ENCODE peak calls at places on chromosomes 5 and 9, in seven cellular contexts. One of them, this sample, is unnamed.

GRCh38 chr9:110452227-110452801 is 114.7 kb upstream of the TXNDC8 start:
- DNase-seq in GM23338: peak
- DNase-seq in neural progenitor cell: peak
- DNase-seq in GM23248: peak
- DNase-seq in HCT116: no peak
- DNase-seq in OCI-LY7: peak
- DNase-seq in MM.1S: peak
- DNase-seq in this sample: peak

GRCh38 chr9:138043411-138044345 is 166.1 kb downstream of the CACNA1B start:
- DNase-seq in GM23338: no peak
- DNase-seq in neural progenitor cell: no peak
- DNase-seq in GM23248: no peak
- DNase-seq in HCT116: no peak
- DNase-seq in OCI-LY7: no peak
- DNase-seq in MM.1S: no peak
- DNase-seq in this sample: no peak

GRCh38 chr9:2180171-2180570 is 165.0 kb downstream of the SMARCA2 start:
- DNase-seq in GM23338: peak
- DNase-seq in neural progenitor cell: peak
- DNase-seq in GM23248: peak
- DNase-seq in HCT116: no peak
- DNase-seq in OCI-LY7: no peak
- DNase-seq in MM.1S: no peak
- DNase-seq in this sample: no peak

GRCh38 chr5:129094924-129095797 is 612 bp downstream of the ISOC1 start:
- DNase-seq in GM23338: peak
- DNase-seq in neural progenitor cell: peak
- DNase-seq in GM23248: peak
- DNase-seq in HCT116: no peak
- DNase-seq in OCI-LY7: peak
- DNase-seq in MM.1S: peak
- DNase-seq in this sample: peak

GRCh38 chr5:166909040-166909439 is 1382.4 kb upstream of the WWC1 start:
- DNase-seq in GM23338: no peak
- DNase-seq in neural progenitor cell: no peak
- DNase-seq in GM23248: no peak
- DNase-seq in HCT116: no peak
- DNase-seq in OCI-LY7: no peak
- DNase-seq in MM.1S: no peak
- DNase-seq in this sample: peak

GRCh38 chr9:130845254-130845653 is 10.2 kb downstream of the ABL1 start:
- DNase-seq in GM23338: no peak
- DNase-seq in neural progenitor cell: no peak
- DNase-seq in GM23248: no peak
- DNase-seq in HCT116: no peak
- DNase-seq in OCI-LY7: no peak
- DNase-seq in MM.1S: no peak
- DNase-seq in this sample: no peak

GRCh38 chr5:143023447-143024096 is 253.4 kb downstream of the ARHGAP26 start:
- DNase-seq in GM23338: peak
- DNase-seq in neural progenitor cell: peak
- DNase-seq in GM23248: peak
- DNase-seq in HCT116: no peak
- DNase-seq in OCI-LY7: no peak
- DNase-seq in MM.1S: no peak
- DNase-seq in this sample: no peak

GRCh38 chr5:59390074-59390659 is 503.4 kb downstream of the PDE4D start:
- DNase-seq in GM23338: peak
- DNase-seq in neural progenitor cell: peak
- DNase-seq in GM23248: peak
- DNase-seq in HCT116: no peak
- DNase-seq in OCI-LY7: peak
- DNase-seq in MM.1S: peak
- DNase-seq in this sample: no peak

GRCh38 chr5:135745897-135746500 is 88.5 kb upstream of the SLC25A48 start:
- DNase-seq in GM23338: peak
- DNase-seq in neural progenitor cell: no peak
- DNase-seq in GM23248: no peak
- DNase-seq in HCT116: no peak
- DNase-seq in OCI-LY7: no peak
- DNase-seq in MM.1S: no peak
- DNase-seq in this sample: no peak

GRCh38 chr5:57445006-57445714 is 37.5 kb downstream of the ACTBL2 start:
- DNase-seq in GM23338: no peak
- DNase-seq in neural progenitor cell: no peak
- DNase-seq in GM23248: no peak
- DNase-seq in HCT116: no peak
- DNase-seq in OCI-LY7: no peak
- DNase-seq in MM.1S: no peak
- DNase-seq in this sample: no peak

GRCh38 chr9:120892177-120892747 is 15.3 kb upstream of the PHF19 start:
- DNase-seq in GM23338: no peak
- DNase-seq in neural progenitor cell: no peak
- DNase-seq in GM23248: no peak
- DNase-seq in HCT116: no peak
- DNase-seq in OCI-LY7: no peak
- DNase-seq in MM.1S: no peak
- DNase-seq in this sample: no peak

GRCh38 chr9:128073260-128073886 is 5.3 kb downstream of the SLC25A25 start:
- DNase-seq in GM23338: no peak
- DNase-seq in neural progenitor cell: no peak
- DNase-seq in GM23248: peak
- DNase-seq in HCT116: no peak
- DNase-seq in OCI-LY7: no peak
- DNase-seq in MM.1S: no peak
- DNase-seq in this sample: no peak

GRCh38 chr5:98796197-98796972 is 22.9 kb downstream of the RGMB start:
- DNase-seq in GM23338: peak
- DNase-seq in neural progenitor cell: peak
- DNase-seq in GM23248: peak
- DNase-seq in HCT116: no peak
- DNase-seq in OCI-LY7: peak
- DNase-seq in MM.1S: peak
- DNase-seq in this sample: peak

GRCh38 chr5:178483620-178484019 is 106.6 kb downstream of the COL23A1 start:
- DNase-seq in GM23338: no peak
- DNase-seq in neural progenitor cell: no peak
- DNase-seq in GM23248: no peak
- DNase-seq in HCT116: no peak
- DNase-seq in OCI-LY7: peak
- DNase-seq in MM.1S: peak
- DNase-seq in this sample: no peak

GRCh38 chr9:127796225-127796813 is 6.4 kb upstream of the FPGS start:
- DNase-seq in GM23338: no peak
- DNase-seq in neural progenitor cell: no peak
- DNase-seq in GM23248: peak
- DNase-seq in HCT116: no peak
- DNase-seq in OCI-LY7: peak
- DNase-seq in MM.1S: peak
- DNase-seq in this sample: peak

GRCh38 chr9:122379340-122379739 is 8.5 kb downstream of the PTGS1 start:
- DNase-seq in GM23338: peak
- DNase-seq in neural progenitor cell: no peak
- DNase-seq in GM23248: peak
- DNase-seq in HCT116: no peak
- DNase-seq in OCI-LY7: peak
- DNase-seq in MM.1S: peak
- DNase-seq in this sample: no peak

GRCh38 chr5:122805481-122805880 is 30.6 kb downstream of the SNX2 start:
- DNase-seq in GM23338: no peak
- DNase-seq in neural progenitor cell: no peak
- DNase-seq in GM23248: peak
- DNase-seq in HCT116: no peak
- DNase-seq in OCI-LY7: no peak
- DNase-seq in MM.1S: no peak
- DNase-seq in this sample: no peak

GRCh38 chr9:120403543-120403856 is 176.5 kb downstream of the CDK5RAP2 start:
- DNase-seq in GM23338: no peak
- DNase-seq in neural progenitor cell: no peak
- DNase-seq in GM23248: no peak
- DNase-seq in HCT116: no peak
- DNase-seq in OCI-LY7: no peak
- DNase-seq in MM.1S: no peak
- DNase-seq in this sample: no peak

GRCh38 chr5:32709789-32710334 is 1.3 kb upstream of the NPR3 start:
- DNase-seq in GM23338: peak
- DNase-seq in neural progenitor cell: peak
- DNase-seq in GM23248: peak
- DNase-seq in HCT116: peak
- DNase-seq in OCI-LY7: no peak
- DNase-seq in MM.1S: peak
- DNase-seq in this sample: peak

GRCh38 chr5:178428341-178429155 is 161.6 kb downstream of the COL23A1 start:
- DNase-seq in GM23338: no peak
- DNase-seq in neural progenitor cell: peak
- DNase-seq in GM23248: no peak
- DNase-seq in HCT116: no peak
- DNase-seq in OCI-LY7: no peak
- DNase-seq in MM.1S: no peak
- DNase-seq in this sample: no peak

GRCh38 chr5:157594237-157594636 is 18.7 kb upstream of the ADAM19 start:
- DNase-seq in GM23338: no peak
- DNase-seq in neural progenitor cell: no peak
- DNase-seq in GM23248: no peak
- DNase-seq in HCT116: no peak
- DNase-seq in OCI-LY7: no peak
- DNase-seq in MM.1S: no peak
- DNase-seq in this sample: no peak

GRCh38 chr5:75611324-75612210 is at the start of gene ANKDD1B:
- DNase-seq in GM23338: peak
- DNase-seq in neural progenitor cell: peak
- DNase-seq in GM23248: peak
- DNase-seq in HCT116: no peak
- DNase-seq in OCI-LY7: no peak
- DNase-seq in MM.1S: no peak
- DNase-seq in this sample: peak
- H3K4me3 ChIP-seq in GM23338: peak
- H3K4me3 ChIP-seq in neural progenitor cell: peak
- H3K4me3 ChIP-seq in GM23248: peak
- H3K4me3 ChIP-seq in HCT116: no peak
- H3K4me3 ChIP-seq in OCI-LY7: no peak
- H3K4me3 ChIP-seq in MM.1S: no peak
- H3K4me3 ChIP-seq in this sample: peak

GRCh38 chr9:6239048-6239461 is 23.4 kb downstream of the IL33 start:
- DNase-seq in GM23338: no peak
- DNase-seq in neural progenitor cell: no peak
- DNase-seq in GM23248: no peak
- DNase-seq in HCT116: no peak
- DNase-seq in OCI-LY7: no peak
- DNase-seq in MM.1S: no peak
- DNase-seq in this sample: no peak

GRCh38 chr9:6237267-6237666 is 21.7 kb downstream of the IL33 start:
- DNase-seq in GM23338: no peak
- DNase-seq in neural progenitor cell: no peak
- DNase-seq in GM23248: no peak
- DNase-seq in HCT116: no peak
- DNase-seq in OCI-LY7: no peak
- DNase-seq in MM.1S: no peak
- DNase-seq in this sample: no peak

GRCh38 chr9:6243746-6244145 is 28.1 kb downstream of the IL33 start:
- DNase-seq in GM23338: no peak
- DNase-seq in neural progenitor cell: no peak
- DNase-seq in GM23248: peak
- DNase-seq in HCT116: no peak
- DNase-seq in OCI-LY7: no peak
- DNase-seq in MM.1S: no peak
- DNase-seq in this sample: peak

GRCh38 chr9:6234014-6234413 is 18.4 kb downstream of the IL33 start:
- DNase-seq in GM23338: no peak
- DNase-seq in neural progenitor cell: no peak
- DNase-seq in GM23248: no peak
- DNase-seq in HCT116: no peak
- DNase-seq in OCI-LY7: no peak
- DNase-seq in MM.1S: no peak
- DNase-seq in this sample: no peak

GRCh38 chr9:6239694-6240093 is 24.1 kb downstream of the IL33 start:
- DNase-seq in GM23338: no peak
- DNase-seq in neural progenitor cell: no peak
- DNase-seq in GM23248: no peak
- DNase-seq in HCT116: no peak
- DNase-seq in OCI-LY7: no peak
- DNase-seq in MM.1S: no peak
- DNase-seq in this sample: no peak
- TF ChIP-seq EZH2phosphoT487 in GM23338: no peak
- TF ChIP-seq EZH2phosphoT487 in neural progenitor cell: no peak
- TF ChIP-seq EZH2phosphoT487 in GM23248: no peak
- TF ChIP-seq EZH2phosphoT487 in HCT116: no peak
- TF ChIP-seq EZH2phosphoT487 in OCI-LY7: no peak
- TF ChIP-seq EZH2phosphoT487 in MM.1S: no peak
- TF ChIP-seq EZH2phosphoT487 in this sample: no peak

GRCh38 chr9:18692240-18692639 is 218.3 kb downstream of the ADAMTSL1 start:
- DNase-seq in GM23338: no peak
- DNase-seq in neural progenitor cell: no peak
- DNase-seq in GM23248: no peak
- DNase-seq in HCT116: no peak
- DNase-seq in OCI-LY7: no peak
- DNase-seq in MM.1S: no peak
- DNase-seq in this sample: no peak

GRCh38 chr9:18689881-18690280 is 215.9 kb downstream of the ADAMTSL1 start:
- DNase-seq in GM23338: no peak
- DNase-seq in neural progenitor cell: no peak
- DNase-seq in GM23248: no peak
- DNase-seq in HCT116: no peak
- DNase-seq in OCI-LY7: no peak
- DNase-seq in MM.1S: no peak
- DNase-seq in this sample: no peak

GRCh38 chr9:18684608-18685317 is 210.8 kb downstream of the ADAMTSL1 start:
- DNase-seq in GM23338: no peak
- DNase-seq in neural progenitor cell: no peak
- DNase-seq in GM23248: no peak
- DNase-seq in HCT116: no peak
- DNase-seq in OCI-LY7: no peak
- DNase-seq in MM.1S: no peak
- DNase-seq in this sample: no peak

GRCh38 chr9:18689166-18689565 is 215.2 kb downstream of the ADAMTSL1 start:
- DNase-seq in GM23338: no peak
- DNase-seq in neural progenitor cell: no peak
- DNase-seq in GM23248: no peak
- DNase-seq in HCT116: no peak
- DNase-seq in OCI-LY7: no peak
- DNase-seq in MM.1S: no peak
- DNase-seq in this sample: no peak

DNA sequence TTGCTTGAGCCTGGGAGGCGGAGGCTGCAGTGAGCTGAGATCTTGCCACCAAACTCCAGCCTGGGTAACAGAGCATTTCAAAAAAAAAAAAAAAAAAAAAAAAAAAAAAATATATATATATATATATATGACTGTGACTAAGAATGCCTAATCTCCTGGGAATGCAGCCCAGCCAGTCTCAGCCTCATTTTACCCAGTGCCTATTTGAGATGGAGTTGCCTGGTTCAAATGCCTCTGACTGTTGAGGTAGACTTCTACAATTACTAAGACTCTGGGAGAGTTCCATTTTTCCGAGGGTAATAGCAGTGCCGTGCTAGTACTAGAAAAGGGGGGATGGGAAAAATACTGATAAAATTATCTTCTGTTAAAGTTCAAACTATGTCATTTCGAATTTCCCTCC is 214.6 kb downstream of the ADAMTSL1 start:
- DNase-seq in GM23338: no peak
- DNase-seq in neural progenitor cell: no peak
- DNase-seq in GM23248: peak
- DNase-seq in HCT116: no peak
- DNase-seq in OCI-LY7: no peak
- DNase-seq in MM.1S: no peak
- DNase-seq in this sample: no peak
- H3K4me3 ChIP-seq in GM23338: no peak
- H3K4me3 ChIP-seq in neural progenitor cell: no peak
- H3K4me3 ChIP-seq in GM23248: no peak
- H3K4me3 ChIP-seq in HCT116: no peak
- H3K4me3 ChIP-seq in OCI-LY7: no peak
- H3K4me3 ChIP-seq in MM.1S: no peak
- H3K4me3 ChIP-seq in this sample: no peak

GRCh38 chr5:132270706-132271105 is 13.2 kb downstream of the PDLIM4 start:
- DNase-seq in GM23338: no peak
- DNase-seq in neural progenitor cell: no peak
- DNase-seq in GM23248: no peak
- DNase-seq in HCT116: no peak
- DNase-seq in OCI-LY7: no peak
- DNase-seq in MM.1S: no peak
- DNase-seq in this sample: no peak
- TF ChIP-seq EZH2phosphoT487 in GM23338: no peak
- TF ChIP-seq EZH2phosphoT487 in neural progenitor cell: no peak
- TF ChIP-seq EZH2phosphoT487 in GM23248: no peak
- TF ChIP-seq EZH2phosphoT487 in HCT116: no peak
- TF ChIP-seq EZH2phosphoT487 in OCI-LY7: no peak
- TF ChIP-seq EZH2phosphoT487 in MM.1S: no peak
- TF ChIP-seq EZH2phosphoT487 in this sample: no peak